ENCODE peak calls at places on chromosomes 12 and 14, in eight cellular contexts. Y, S, L, A, X, W, J and R are unnamed samples.
A peak's percentile ranks its signal among the peaks of the same experiment; 100 is the strongest.

GRCh38 chr12:116099664-116100432 is 177.6 kb downstream of the MED13L start:
- DNase-seq in L (no peak), J (no peak), A (no peak), Y (no peak), S (no peak), X (no peak), W (no peak), R (no peak)

GRCh38 chr14:44316647-44317432 is 190.2 kb downstream of the FSCB start:
- DNase-seq in S (no peak), J (peak; percentile 86), X (no peak), L (peak; percentile 94), W (no peak), Y (no peak), A (no peak), R (no peak)

GRCh38 chr12:46522141-46522540 is 149.6 kb upstream of the SLC38A2 start:
- DNase-seq in X (no peak), L (no peak), S (no peak), J (no peak), A (no peak), W (no peak), Y (no peak), R (no peak)

GRCh38 chr14:56858422-56858821 is 48.1 kb upstream of the OTX2 start:
- DNase-seq in Y (no peak), A (no peak), X (no peak), J (no peak), L (no peak), S (no peak), W (no peak), R (no peak)

GRCh38 chr12:16349132-16349463 is 1.7 kb downstream of the MGST1 start:
- DNase-seq in X (no peak), Y (no peak), A (peak; percentile 83), S (peak; percentile 90), J (no peak), L (peak; percentile 91), W (peak; percentile 72), R (no peak)

GRCh38 chr14:103517626-103518415 is 4.8 kb downstream of the CKB start:
- DNase-seq in L (no peak), W (peak; percentile 53), J (no peak), S (no peak), Y (peak; percentile 28), X (no peak), A (no peak), R (peak; percentile 74)

GRCh38 chr12:127811988-127812387 is 455.0 kb upstream of the TMEM132C start:
- DNase-seq in X (no peak), A (no peak), W (peak; percentile 54), Y (no peak), L (peak; percentile 94), S (no peak), J (no peak), R (no peak)

GRCh38 chr12:99087278-99087677 is 442.2 kb downstream of the APAF1 start:
- DNase-seq in J (no peak), S (no peak), A (no peak), W (no peak), L (no peak), X (no peak), Y (no peak), R (no peak)

GRCh38 chr12:5965950-5966383 is 20.9 kb upstream of the ANO2 start:
- DNase-seq in W (no peak), Y (peak; percentile 60), J (peak; percentile 28), S (no peak), A (peak; percentile 38), L (peak; percentile 47), X (peak; percentile 61), R (no peak)

GRCh38 chr12:70985850-70986249 is 65.3 kb upstream of the PTPRR start:
- DNase-seq in W (no peak), S (no peak), Y (no peak), A (no peak), J (no peak), X (no peak), L (peak; percentile 24), R (no peak)

GRCh38 chr12:49873361-49873934 is 30.3 kb downstream of the FAIM2 start:
- DNase-seq in S (peak; percentile 54), W (peak; percentile 31), X (no peak), A (no peak), Y (no peak), L (peak; percentile 29), J (no peak), R (no peak)

GRCh38 chr12:113534555-113534954 is 62.9 kb upstream of the LHX5 start:
- DNase-seq in L (no peak), J (no peak), S (no peak), X (no peak), Y (no peak), W (no peak), A (no peak), R (no peak)

GRCh38 chr14:103391048-103391447 is 5.8 kb downstream of the MARK3 start:
- DNase-seq in J (peak; percentile 48), A (no peak), L (peak; percentile 84), S (peak; percentile 70), X (no peak), Y (peak; percentile 62), W (no peak), R (no peak)

GRCh38 chr12:69966409-69966808 is 141.4 kb downstream of the MYRFL start:
- DNase-seq in X (no peak), S (peak; percentile 89), W (peak; percentile 22), A (peak; percentile 62), Y (no peak), L (peak; percentile 51), J (peak; percentile 65), R (no peak)

GRCh38 chr12:127550271-127550670 is 716.7 kb upstream of the TMEM132C start:
- DNase-seq in X (no peak), J (no peak), S (no peak), W (no peak), L (peak; percentile 74), Y (no peak), A (no peak), R (no peak)

GRCh38 chr12:48157016-48157888 is at the start of gene ASB8:
- DNase-seq in Y (peak; percentile 89), X (peak; percentile 98), S (peak; percentile 100), A (peak; percentile 99), W (peak; percentile 100), L (peak; percentile 98), J (peak; percentile 96), R (peak; percentile 99)

GRCh38 chr12:110545812-110546211 is 37.3 kb downstream of the PPTC7 start:
- DNase-seq in A (no peak), S (no peak), W (no peak), J (no peak), L (no peak), Y (no peak), X (no peak), R (no peak)

GRCh38 chr12:119728437-119728730 is 60.5 kb downstream of the PRKAB1 start:
- DNase-seq in W (no peak), J (no peak), S (no peak), L (no peak), A (no peak), Y (no peak), X (no peak), R (no peak)

GRCh38 chr14:92529895-92530294 is 16.3 kb downstream of the RIN3 start:
- DNase-seq in J (no peak), S (no peak), Y (no peak), L (no peak), A (no peak), W (no peak), X (no peak), R (no peak)

GRCh38 chr12:96878704-96879103 is 28.4 kb upstream of the NEDD1 start:
- DNase-seq in Y (no peak), X (no peak), S (no peak), A (no peak), L (peak; percentile 75), J (no peak), W (no peak), R (no peak)

GRCh38 chr12:96879301-96879700 is 27.8 kb upstream of the NEDD1 start:
- DNase-seq in J (no peak), A (no peak), L (peak; percentile 14), Y (no peak), W (no peak), X (no peak), S (no peak), R (no peak)

GRCh38 chr12:96882862-96883261 is 24.2 kb upstream of the NEDD1 start:
- DNase-seq in Y (no peak), W (no peak), J (no peak), S (no peak), L (peak; percentile 74), X (no peak), A (no peak), R (no peak)

GRCh38 chr12:96881608-96882007 is 25.4 kb upstream of the NEDD1 start:
- DNase-seq in Y (no peak), W (no peak), L (no peak), J (no peak), S (no peak), A (no peak), X (no peak), R (no peak)

DNA sequence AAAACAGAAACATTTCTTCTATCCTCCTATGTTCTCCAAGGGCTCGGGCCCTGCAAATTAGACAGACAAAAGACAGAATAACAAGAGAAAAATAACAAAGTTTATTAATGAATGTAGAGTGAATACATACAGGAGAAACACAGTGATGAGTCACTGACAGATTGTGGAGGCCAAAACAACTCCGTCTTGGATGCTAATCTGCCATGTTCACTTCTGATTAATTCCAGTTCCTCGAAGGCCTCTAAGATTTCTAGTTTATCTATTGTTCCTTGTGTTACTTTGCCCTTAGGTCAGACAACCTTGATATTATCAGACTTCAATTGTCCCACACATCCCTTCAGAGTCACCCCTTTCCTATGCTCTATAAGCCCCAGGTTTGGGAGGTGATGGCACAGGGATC is 26.8 kb upstream of the NEDD1 start:
- DNase-seq in W (no peak), J (no peak), X (no peak), Y (no peak), S (no peak), L (no peak), A (no peak), R (no peak)
- TF ChIP-seq CTCF in W (no peak), J (no peak), X (no peak), Y (no peak), S (no peak), L (no peak), A (no peak), R (no peak)

DNA sequence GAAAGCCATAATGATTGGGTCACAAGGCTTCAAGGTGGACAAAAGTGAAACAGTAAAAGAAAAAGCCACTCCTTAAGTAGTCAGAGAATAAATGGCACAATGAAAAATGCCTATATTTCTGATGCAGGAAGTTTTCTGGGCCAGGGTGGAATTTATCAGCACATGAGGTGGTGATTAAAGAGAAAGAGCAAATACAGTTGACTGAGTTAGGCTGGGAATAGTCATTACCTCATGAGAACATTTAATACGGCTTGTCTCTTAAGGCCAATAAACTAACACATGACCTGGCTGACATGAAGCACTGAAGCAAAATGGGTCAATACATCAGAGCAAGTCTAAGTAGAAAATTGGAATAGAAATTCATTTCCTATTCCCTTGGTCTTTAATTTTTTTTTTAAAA is 499.7 kb downstream of the TMTC2 start:
- DNase-seq in X (no peak), A (no peak), J (no peak), W (no peak), Y (no peak), S (no peak), L (no peak), R (no peak)
- TF ChIP-seq CTCF in X (no peak), A (no peak), J (no peak), W (no peak), Y (no peak), S (no peak), L (no peak), R (no peak)

GRCh38 chr14:75229923-75230792 is 48.5 kb upstream of the FOS start:
- DNase-seq in A (no peak), J (peak; percentile 72), S (no peak), X (no peak), L (peak; percentile 10), W (no peak), Y (peak; percentile 37), R (no peak)
- TF ChIP-seq CTCF in A (no peak), J (peak; percentile 54), S (no peak), X (peak; percentile 35), L (no peak), W (no peak), Y (peak; percentile 26), R (no peak)

GRCh38 chr14:34189866-34190265 is 239.0 kb upstream of the EGLN3 start:
- DNase-seq in L (no peak), J (no peak), W (no peak), S (no peak), Y (no peak), A (no peak), X (no peak), R (no peak)
- TF ChIP-seq CTCF in L (no peak), J (no peak), W (no peak), S (no peak), Y (no peak), A (no peak), X (no peak), R (no peak)